ENCODE peak calls at places on chromosomes 6 and 20, in four cellular contexts. H is breast epithelium; J is activated CD4-positive, alpha-beta T cell treated with anti-CD3 and anti-CD28 coated beads, Interleukin-2, amount 50 U/mL, for 1 hour; W is OCI-M1. O is an unnamed sample.
A peak's percentile ranks its signal among the peaks of the same experiment; 100 is the strongest.

GRCh38 chr6:156778615-156779205 is 1.5 kb downstream of the ARID1B start:
- DNase-seq in W (peak; percentile 77), J (peak; percentile 41), H (peak; percentile 59), O (peak; percentile 50)

GRCh38 chr6:143545165-143545564 is 33.6 kb upstream of the FUCA2 start:
- DNase-seq in H (no peak), W (no peak), J (no peak), O (no peak)

GRCh38 chr6:1825277-1825676 is 215.6 kb downstream of the FOXC1 start:
- DNase-seq in W (no peak), H (no peak), J (no peak), O (no peak)

GRCh38 chr20:38412877-38413577 is 22.1 kb downstream of the SNHG17 start:
- DNase-seq in J (no peak), H (no peak), W (no peak), O (no peak)

GRCh38 chr6:74671558-74672025 is 534.3 kb downstream of the COL12A1 start:
- DNase-seq in J (no peak), H (no peak), W (no peak), O (no peak)

GRCh38 chr6:3324262-3324942 is 65.7 kb downstream of the PSMG4 start:
- DNase-seq in H (no peak), W (peak; percentile 86), J (no peak), O (no peak)

GRCh38 chr20:49907405-49908257 is 7.7 kb downstream of the SPATA2 start:
- DNase-seq in J (no peak), W (no peak), H (peak; percentile 37), O (no peak)

GRCh38 chr20:53940883-53941546 is 129.4 kb downstream of the BCAS1 start:
- DNase-seq in J (no peak), H (no peak), W (peak; percentile 42), O (no peak)

GRCh38 chr20:35607003-35607735 is 8.5 kb upstream of the SPAG4 start:
- DNase-seq in J (no peak), W (peak; percentile 55), H (no peak), O (no peak)

GRCh38 chr6:68778356-68779020 is 143.4 kb downstream of the ADGRB3 start:
- DNase-seq in H (no peak), J (no peak), W (peak; percentile 85), O (no peak)

GRCh38 chr20:33859157-33859695 is 48.1 kb downstream of the CHMP4B start:
- DNase-seq in H (no peak), W (no peak), J (peak; percentile 13), O (peak; percentile 35)

GRCh38 chr6:127341471-127342202 is 1.8 kb downstream of the ECHDC1 start:
- DNase-seq in W (peak; percentile 35), J (no peak), H (no peak), O (no peak)

GRCh38 chr20:37922016-37922415 is 19.1 kb downstream of the VSTM2L start:
- DNase-seq in W (no peak), J (no peak), H (no peak), O (no peak)

GRCh38 chr20:46558511-46558959 is 8.1 kb upstream of the OCSTAMP start:
- DNase-seq in W (no peak), H (no peak), J (no peak), O (no peak)

GRCh38 chr20:50783390-50783789 is 11.5 kb upstream of the BCAS4 start:
- DNase-seq in W (no peak), J (no peak), H (no peak), O (no peak)

GRCh38 chr20:5078399-5078958 is 41.3 kb downstream of the PCNA start:
- DNase-seq in W (peak; percentile 98), J (peak; percentile 55), H (no peak), O (peak; percentile 83)

O was measured in CD4-positive, alpha-beta memory T cell.